ENCODE peak calls at places on chromosomes 6 and 20, in five cellular contexts. One of them, this sample, is unnamed.

GRCh38 chr6:1088441-1089001 is 223.4 kb upstream of the FOXQ1 start:
- DNase-seq in H1: no peak
- DNase-seq in vagina: no peak
- DNase-seq in A549: no peak
- DNase-seq in sigmoid colon: no peak
- DNase-seq in this sample: no peak

GRCh38 chr6:156555117-156555516 is 222.1 kb upstream of the ARID1B start:
- DNase-seq in vagina: no peak
- DNase-seq in H1: no peak
- DNase-seq in sigmoid colon: no peak
- DNase-seq in A549: no peak
- DNase-seq in this sample: no peak

GRCh38 chr6:39843305-39844020 is 51.3 kb downstream of the DAAM2 start:
- DNase-seq in A549: peak; percentile 5
- DNase-seq in sigmoid colon: peak; percentile 46
- DNase-seq in H1: no peak
- DNase-seq in vagina: no peak
- DNase-seq in this sample: no peak

GRCh38 chr6:43228951-43229802 is at the start of gene DNPH1:
- DNase-seq in vagina: no peak
- DNase-seq in sigmoid colon: peak; percentile 85
- DNase-seq in H1: peak; percentile 36
- DNase-seq in A549: peak; percentile 53
- DNase-seq in this sample: peak; percentile 83

GRCh38 chr20:33407251-33407650 is 5.9 kb upstream of the CDK5RAP1 start:
- DNase-seq in sigmoid colon: no peak
- DNase-seq in A549: no peak
- DNase-seq in H1: no peak
- DNase-seq in vagina: no peak
- DNase-seq in this sample: no peak

GRCh38 chr6:27471365-27472115 is 1.4 kb downstream of the ZNF184 start:
- DNase-seq in vagina: no peak
- DNase-seq in A549: no peak
- DNase-seq in H1: no peak
- DNase-seq in sigmoid colon: no peak
- DNase-seq in this sample: no peak

GRCh38 chr20:16027710-16028109 is 545.5 kb downstream of the KIF16B start:
- DNase-seq in vagina: no peak
- DNase-seq in A549: no peak
- DNase-seq in sigmoid colon: no peak
- DNase-seq in H1: no peak
- DNase-seq in this sample: no peak

GRCh38 chr20:45378191-45378590 is at the start of gene TP53TG5:
- DNase-seq in H1: no peak
- DNase-seq in vagina: peak; percentile 62
- DNase-seq in A549: no peak
- DNase-seq in sigmoid colon: no peak
- DNase-seq in this sample: no peak

GRCh38 chr6:13135152-13135551 is 193.2 kb downstream of the TBC1D7 start:
- DNase-seq in A549: no peak
- DNase-seq in sigmoid colon: no peak
- DNase-seq in vagina: no peak
- DNase-seq in H1: no peak
- DNase-seq in this sample: no peak

GRCh38 chr6:132084811-132085509 is 133.8 kb upstream of the CCN2 start:
- DNase-seq in sigmoid colon: no peak
- DNase-seq in A549: no peak
- DNase-seq in vagina: no peak
- DNase-seq in H1: no peak
- DNase-seq in this sample: no peak

GRCh38 chr6:143271024-143271423 is 179.5 kb downstream of the ADAT2 start:
- DNase-seq in vagina: no peak
- DNase-seq in sigmoid colon: no peak
- DNase-seq in H1: no peak
- DNase-seq in A549: no peak
- DNase-seq in this sample: no peak

GRCh38 chr6:11428895-11429294 is 108.7 kb upstream of the TMEM170B start:
- DNase-seq in H1: no peak
- DNase-seq in vagina: no peak
- DNase-seq in A549: no peak
- DNase-seq in sigmoid colon: no peak
- DNase-seq in this sample: no peak

GRCh38 chr20:57001126-57001767 is 265.2 kb downstream of the BMP7 start:
- DNase-seq in H1: no peak
- DNase-seq in vagina: no peak
- DNase-seq in sigmoid colon: no peak
- DNase-seq in A549: no peak
- DNase-seq in this sample: no peak

GRCh38 chr6:25439368-25439767 is 160.2 kb downstream of the CARMIL1 start:
- DNase-seq in A549: no peak
- DNase-seq in sigmoid colon: no peak
- DNase-seq in vagina: no peak
- DNase-seq in H1: no peak
- DNase-seq in this sample: no peak

GRCh38 chr6:112906737-112907136 is 559.6 kb downstream of the RFPL4B start:
- DNase-seq in vagina: no peak
- DNase-seq in H1: no peak
- DNase-seq in A549: no peak
- DNase-seq in sigmoid colon: no peak
- DNase-seq in this sample: no peak

GRCh38 chr6:144586986-144587385 is 301.9 kb downstream of the UTRN start:
- DNase-seq in vagina: no peak
- DNase-seq in A549: no peak
- DNase-seq in H1: no peak
- DNase-seq in sigmoid colon: no peak
- DNase-seq in this sample: no peak

GRCh38 chr6:36432151-36432633 is 10.5 kb downstream of the PXT1 start:
- DNase-seq in vagina: no peak
- DNase-seq in sigmoid colon: no peak
- DNase-seq in H1: no peak
- DNase-seq in A549: no peak
- DNase-seq in this sample: no peak

GRCh38 chr6:77926198-77926752 is 273.4 kb downstream of the MEI4 start:
- DNase-seq in sigmoid colon: no peak
- DNase-seq in A549: no peak
- DNase-seq in vagina: no peak
- DNase-seq in H1: no peak
- DNase-seq in this sample: no peak

GRCh38 chr6:34490390-34491090 is 24.7 kb downstream of the PACSIN1 start:
- DNase-seq in sigmoid colon: peak; percentile 38
- DNase-seq in vagina: no peak
- DNase-seq in A549: no peak
- DNase-seq in H1: no peak
- DNase-seq in this sample: no peak

GRCh38 chr6:34491091-34491430 is 25.2 kb downstream of the PACSIN1 start:
- DNase-seq in H1: no peak
- DNase-seq in A549: no peak
- DNase-seq in vagina: no peak
- DNase-seq in sigmoid colon: no peak
- DNase-seq in this sample: no peak

GRCh38 chr6:34489229-34489805 is 23.4 kb downstream of the PACSIN1 start:
- DNase-seq in vagina: no peak
- DNase-seq in A549: no peak
- DNase-seq in H1: no peak
- DNase-seq in sigmoid colon: peak; percentile 48
- DNase-seq in this sample: no peak

GRCh38 chr6:34496103-34496685 is 30.3 kb downstream of the PACSIN1 start:
- DNase-seq in sigmoid colon: no peak
- DNase-seq in H1: no peak
- DNase-seq in A549: no peak
- DNase-seq in vagina: no peak
- DNase-seq in this sample: no peak

DNA sequence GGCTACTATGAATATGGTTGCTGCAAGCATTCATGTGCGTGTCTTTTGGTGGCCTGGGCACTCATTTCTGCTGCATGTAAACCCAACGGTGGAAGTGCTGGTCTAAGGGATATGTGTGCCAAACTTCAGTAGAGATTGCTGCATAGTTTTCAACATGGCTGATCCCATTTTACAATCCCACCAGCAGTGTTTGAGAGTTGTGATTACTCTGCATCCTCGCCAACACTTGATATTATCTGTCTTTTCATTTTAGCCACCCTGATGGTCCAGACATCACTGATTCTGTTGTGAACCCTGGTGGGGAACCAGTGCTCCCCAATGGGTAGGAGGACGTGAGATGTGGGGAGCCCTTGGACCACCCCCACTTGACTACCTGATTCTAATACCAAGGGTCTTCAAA is 27.5 kb downstream of the PACSIN1 start:
- DNase-seq in sigmoid colon: no peak
- DNase-seq in H1: no peak
- DNase-seq in vagina: no peak
- DNase-seq in A549: no peak
- DNase-seq in this sample: no peak
- TF ChIP-seq POLR2A in sigmoid colon: no peak
- TF ChIP-seq POLR2A in H1: no peak
- TF ChIP-seq POLR2A in vagina: no peak
- TF ChIP-seq POLR2A in A549: no peak
- TF ChIP-seq POLR2A in this sample: no peak

GRCh38 chr20:51306521-51307358 is 235.8 kb downstream of the NFATC2 start:
- DNase-seq in vagina: no peak
- DNase-seq in sigmoid colon: peak; percentile 81
- DNase-seq in A549: peak; percentile 78
- DNase-seq in H1: peak; percentile 65
- DNase-seq in this sample: peak; percentile 73
- TF ChIP-seq CTCF in vagina: peak; percentile 84
- TF ChIP-seq CTCF in sigmoid colon: peak; percentile 68
- TF ChIP-seq CTCF in A549: peak; percentile 94
- TF ChIP-seq CTCF in H1: peak; percentile 97
- TF ChIP-seq CTCF in this sample: peak; percentile 84

GRCh38 chr6:7242835-7243187 is 70.2 kb downstream of the SSR1 start:
- DNase-seq in vagina: no peak
- DNase-seq in A549: no peak
- DNase-seq in sigmoid colon: no peak
- DNase-seq in H1: no peak
- DNase-seq in this sample: peak; percentile 5
- H3K27ac ChIP-seq in vagina: peak overlapping the region; percentile 39
- H3K27ac ChIP-seq in A549: peak overlapping the region; percentile 59
- H3K27ac ChIP-seq in sigmoid colon: no peak overlapping the region
- H3K27ac ChIP-seq in H1: no peak overlapping the region
- H3K27ac ChIP-seq in this sample: peak overlapping the region; percentile 93

DNA sequence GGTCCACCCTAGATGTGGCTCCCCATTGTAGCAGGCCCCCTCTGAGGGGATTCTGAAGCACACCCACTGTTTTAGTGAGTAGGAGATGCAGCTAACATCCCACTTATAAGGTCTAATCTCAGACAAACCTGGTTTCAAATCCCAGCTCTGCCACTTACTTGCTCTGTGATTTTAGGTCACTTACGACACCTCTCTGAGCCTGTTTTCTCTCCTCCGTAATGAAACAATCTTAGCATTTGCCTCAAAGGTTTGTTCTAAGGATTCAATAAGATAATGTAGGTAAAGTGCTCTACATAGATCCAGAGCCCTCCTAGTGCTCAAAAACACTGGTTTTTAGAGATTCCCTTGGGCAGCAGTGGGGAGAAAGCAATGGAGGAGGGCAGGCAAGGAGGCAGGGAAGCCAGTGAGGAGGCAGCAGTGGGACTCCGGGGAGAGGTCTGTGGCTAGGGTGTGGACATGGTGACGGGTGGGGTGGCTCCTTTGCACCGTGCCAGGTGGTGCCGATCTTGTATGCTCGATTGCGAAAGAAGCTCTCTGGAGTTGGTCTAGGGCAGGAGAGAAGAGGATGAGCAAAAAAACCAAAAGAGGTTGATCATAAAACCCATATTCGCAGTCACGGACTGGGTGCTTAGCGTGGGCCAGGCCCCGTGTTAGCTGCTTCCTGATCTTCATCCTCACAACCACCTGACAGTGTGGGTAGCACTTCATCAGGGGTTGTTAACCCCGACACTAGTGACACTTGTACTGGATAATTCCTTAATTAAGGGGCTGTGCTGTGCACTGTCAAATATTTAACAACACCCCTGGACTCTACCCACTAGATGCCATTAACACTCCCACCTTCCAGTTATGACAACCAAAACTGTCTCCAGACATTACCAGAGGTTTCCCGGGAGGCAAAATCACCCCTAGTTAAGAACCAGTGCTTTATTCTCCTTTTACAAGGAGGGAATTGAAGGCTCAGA is 16.8 kb upstream of the PTGIS start:
- DNase-seq in H1: no peak
- DNase-seq in sigmoid colon: no peak
- DNase-seq in vagina: no peak
- DNase-seq in A549: no peak
- DNase-seq in this sample: no peak
- TF ChIP-seq POLR2A in H1: no peak
- TF ChIP-seq POLR2A in sigmoid colon: no peak
- TF ChIP-seq POLR2A in vagina: no peak
- TF ChIP-seq POLR2A in A549: no peak
- TF ChIP-seq POLR2A in this sample: no peak

GRCh38 chr6:153210083-153210482 is 79.0 kb upstream of the RGS17 start:
- DNase-seq in H1: no peak
- DNase-seq in A549: no peak
- DNase-seq in sigmoid colon: no peak
- DNase-seq in vagina: no peak
- DNase-seq in this sample: no peak

GRCh38 chr6:153214439-153214838 is 83.4 kb upstream of the RGS17 start:
- DNase-seq in sigmoid colon: no peak
- DNase-seq in vagina: no peak
- DNase-seq in A549: no peak
- DNase-seq in H1: no peak
- DNase-seq in this sample: no peak

GRCh38 chr6:153218184-153218792 is 87.2 kb upstream of the RGS17 start:
- DNase-seq in H1: no peak
- DNase-seq in A549: no peak
- DNase-seq in sigmoid colon: no peak
- DNase-seq in vagina: no peak
- DNase-seq in this sample: no peak

GRCh38 chr6:153216789-153217188 is 85.7 kb upstream of the RGS17 start:
- DNase-seq in H1: no peak
- DNase-seq in sigmoid colon: no peak
- DNase-seq in A549: no peak
- DNase-seq in vagina: no peak
- DNase-seq in this sample: no peak

DNA sequence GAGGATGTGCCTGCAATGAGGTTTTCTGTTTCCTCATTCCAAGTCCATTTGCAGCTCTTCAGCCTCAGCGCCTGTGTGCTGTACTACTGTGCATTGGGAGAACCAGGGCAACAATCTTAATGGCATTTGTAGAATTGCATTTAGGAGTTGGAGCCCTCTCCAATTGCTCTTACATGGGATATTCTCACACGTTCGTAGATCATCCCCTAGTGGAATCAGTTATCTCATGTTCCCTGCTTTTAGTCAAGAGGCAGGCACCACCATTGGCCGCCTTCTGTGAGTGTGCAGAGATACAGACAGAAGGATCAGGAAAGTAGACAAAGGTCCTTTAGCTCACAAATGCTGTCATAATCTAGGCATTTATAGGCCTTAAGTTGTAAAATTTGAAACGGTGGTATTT is 84.2 kb upstream of the RGS17 start:
- DNase-seq in A549: no peak
- DNase-seq in sigmoid colon: no peak
- DNase-seq in vagina: no peak
- DNase-seq in H1: no peak
- DNase-seq in this sample: no peak
- TF ChIP-seq CTCF in A549: no peak
- TF ChIP-seq CTCF in sigmoid colon: no peak
- TF ChIP-seq CTCF in vagina: no peak
- TF ChIP-seq CTCF in H1: no peak
- TF ChIP-seq CTCF in this sample: no peak